ENCODE peak calls at places on chromosomes 2 and 18, in eight cellular contexts. F, J, P, L, Z, Y, O and G are unnamed samples.

GRCh38 chr2:113376935-113377445 is 60.5 kb upstream of the ZNG1B start:
- DNase-seq in F (no peak), J (no peak), P (no peak), L (no peak), Z (no peak), Y (no peak), O (no peak), G (peak)

GRCh38 chr2:218501665-218502064 is 66.5 kb downstream of the USP37 start:
- DNase-seq in F (no peak), J (no peak), P (peak), L (no peak), Z (no peak), Y (no peak), O (peak), G (no peak)

GRCh38 chr18:74625157-74625556 is 27.5 kb downstream of the ZNF407 start:
- DNase-seq in F (no peak), J (no peak), P (no peak), L (no peak), Z (no peak), Y (no peak), O (no peak), G (no peak)

GRCh38 chr2:216555274-216555673 is 56.6 kb downstream of the RPL37A start:
- DNase-seq in F (peak), J (peak), P (peak), L (no peak), Z (peak), Y (no peak), O (no peak), G (no peak)

GRCh38 chr18:26470011-26470637 is 78.2 kb downstream of the KCTD1 start:
- DNase-seq in F (no peak), J (no peak), P (no peak), L (no peak), Z (no peak), Y (no peak), O (no peak), G (peak)

GRCh38 chr2:145729993-145730770 is 1210.3 kb upstream of the ZEB2 start:
- DNase-seq in F (no peak), J (no peak), P (no peak), L (no peak), Z (no peak), Y (no peak), O (no peak), G (no peak)

GRCh38 chr2:8138923-8139667 is 542.8 kb upstream of the ID2 start:
- DNase-seq in F (peak), J (no peak), P (peak), L (no peak), Z (no peak), Y (no peak), O (no peak), G (no peak)

GRCh38 chr2:173828189-173829157 is 136.7 kb downstream of the SP3 start:
- DNase-seq in F (no peak), J (no peak), P (peak), L (no peak), Z (no peak), Y (no peak), O (no peak), G (no peak)

GRCh38 chr2:209872675-209873074 is 101.0 kb downstream of the UNC80 start:
- DNase-seq in F (no peak), J (no peak), P (no peak), L (no peak), Z (peak), Y (peak), O (no peak), G (no peak)

DNA sequence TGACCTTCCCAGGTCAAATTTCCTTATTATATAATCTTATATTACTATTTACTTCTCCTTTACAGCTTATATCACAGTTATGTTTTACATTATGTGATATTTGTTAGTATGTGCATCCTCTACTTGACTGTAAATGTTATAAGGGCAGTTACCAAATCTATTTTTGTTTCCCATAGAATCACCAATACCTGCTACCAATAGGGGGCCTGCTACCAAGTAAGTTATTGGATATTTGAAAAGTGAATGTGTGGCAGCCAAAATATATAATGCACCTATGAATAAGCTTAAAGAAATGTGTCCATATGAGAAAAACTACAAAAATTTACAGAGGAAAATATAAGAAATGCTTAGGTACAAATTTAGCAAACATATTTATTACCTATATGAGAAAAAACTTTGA is 23.9 kb upstream of the CTAGE1 start:
- DNase-seq in F (no peak), J (no peak), P (no peak), L (no peak), Z (no peak), Y (no peak), O (no peak), G (no peak)
- TF ChIP-seq CTCF in F (no peak), J (no peak), P (no peak), L (no peak), Z (no peak), Y (peak), O (no peak), G (no peak)

GRCh38 chr18:32258558-32259204 is 68.8 kb downstream of the MEP1B start:
- DNase-seq in F (no peak), J (no peak), P (no peak), L (no peak), Z (no peak), Y (no peak), O (no peak), G (no peak)
- TF ChIP-seq CTCF in F (no peak), J (no peak), P (no peak), L (no peak), Z (no peak), Y (no peak), O (no peak), G (no peak)

DNA sequence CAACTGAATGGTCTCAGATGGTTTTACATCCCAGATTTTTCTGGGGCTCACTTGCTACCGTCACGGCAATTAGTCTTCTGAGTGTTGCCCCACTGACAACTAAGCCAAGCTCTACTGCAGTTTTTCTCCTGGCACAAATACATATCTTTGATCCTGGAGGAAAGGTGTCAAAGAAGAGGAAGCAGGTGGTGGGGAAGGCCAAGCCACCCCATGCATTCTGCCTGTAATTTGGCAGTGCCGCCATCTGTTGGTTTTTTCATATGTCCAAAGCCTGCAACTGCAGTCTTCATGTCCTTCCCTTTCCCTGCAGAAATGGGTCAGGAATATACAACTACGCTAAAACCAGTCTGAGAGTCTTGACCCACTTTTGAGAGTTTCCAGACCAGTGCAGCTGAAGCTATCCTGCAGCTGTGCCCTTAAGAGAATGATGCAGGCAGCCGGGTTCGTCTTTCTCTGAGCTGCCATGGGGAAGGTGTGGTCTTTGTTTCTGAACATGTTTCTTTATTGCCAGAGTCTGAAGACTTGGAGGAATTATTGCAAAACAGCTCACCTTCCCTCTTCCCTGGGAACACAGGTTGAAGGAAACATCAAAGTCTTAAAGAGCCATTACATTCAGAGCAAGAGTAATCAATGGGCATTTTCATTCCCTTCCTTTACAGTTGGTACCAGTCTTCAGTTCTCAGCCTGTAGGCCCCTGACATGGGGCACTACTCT is 71.8 kb upstream of the ATL2 start:
- DNase-seq in F (no peak), J (no peak), P (no peak), L (no peak), Z (no peak), Y (no peak), O (no peak), G (no peak)
- TF ChIP-seq CTCF in F (no peak), J (no peak), P (no peak), L (no peak), Z (no peak), Y (no peak), O (no peak), G (no peak)

DNA sequence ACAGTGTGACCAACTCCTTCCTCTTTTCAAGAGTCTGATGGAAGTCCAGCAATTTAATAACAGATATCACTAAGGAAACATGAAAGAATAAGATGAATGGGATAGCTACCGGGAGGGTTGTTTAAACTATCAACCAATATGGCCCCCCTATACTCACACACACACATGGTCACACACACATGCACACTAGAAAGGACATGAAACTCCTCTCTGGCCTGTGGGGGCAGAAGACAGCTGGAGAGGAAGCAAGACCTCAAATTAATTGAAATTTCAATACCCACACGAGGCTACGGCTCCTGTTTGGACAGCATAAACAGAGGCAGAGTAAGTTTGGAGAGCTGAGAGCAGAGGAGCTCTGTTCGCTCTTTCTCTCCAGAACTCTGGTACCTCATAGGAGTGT is 34.7 kb upstream of the REEP1 start:
- DNase-seq in F (no peak), J (no peak), P (no peak), L (no peak), Z (no peak), Y (no peak), O (no peak), G (no peak)
- TF ChIP-seq CTCF in F (no peak), J (no peak), P (no peak), L (no peak), Z (no peak), Y (no peak), O (no peak), G (no peak)

GRCh38 chr18:10670856-10671255 is 145.0 kb downstream of the NAPG start:
- DNase-seq in F (no peak), J (no peak), P (no peak), L (no peak), Z (no peak), Y (no peak), O (no peak), G (no peak)
- TF ChIP-seq CTCF in F (no peak), J (no peak), P (no peak), L (no peak), Z (no peak), Y (no peak), O (no peak), G (no peak)

DNA sequence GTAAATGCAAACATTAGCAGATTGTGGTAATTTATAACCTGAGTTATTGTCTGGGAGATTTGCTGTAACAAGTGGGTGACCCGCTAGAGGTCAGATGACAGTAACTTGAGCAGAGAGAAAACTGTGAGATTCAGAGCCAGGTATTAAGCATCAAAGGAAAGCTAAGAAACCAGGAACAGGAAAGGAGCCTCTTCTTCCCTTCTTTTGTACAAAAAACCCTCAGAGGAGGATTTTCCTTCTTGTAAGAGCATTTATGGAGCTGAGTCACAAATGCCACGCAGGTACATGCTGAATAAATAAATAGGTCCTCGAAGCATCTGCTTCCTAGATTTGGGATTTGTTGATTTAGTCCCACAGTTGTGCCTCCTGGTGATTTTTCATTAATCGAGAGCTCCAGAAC is 146.5 kb downstream of the SH3BP4 start:
- DNase-seq in F (no peak), J (no peak), P (no peak), L (no peak), Z (no peak), Y (no peak), O (no peak), G (no peak)
- TF ChIP-seq CTCF in F (no peak), J (no peak), P (no peak), L (no peak), Z (no peak), Y (no peak), O (no peak), G (no peak)

DNA sequence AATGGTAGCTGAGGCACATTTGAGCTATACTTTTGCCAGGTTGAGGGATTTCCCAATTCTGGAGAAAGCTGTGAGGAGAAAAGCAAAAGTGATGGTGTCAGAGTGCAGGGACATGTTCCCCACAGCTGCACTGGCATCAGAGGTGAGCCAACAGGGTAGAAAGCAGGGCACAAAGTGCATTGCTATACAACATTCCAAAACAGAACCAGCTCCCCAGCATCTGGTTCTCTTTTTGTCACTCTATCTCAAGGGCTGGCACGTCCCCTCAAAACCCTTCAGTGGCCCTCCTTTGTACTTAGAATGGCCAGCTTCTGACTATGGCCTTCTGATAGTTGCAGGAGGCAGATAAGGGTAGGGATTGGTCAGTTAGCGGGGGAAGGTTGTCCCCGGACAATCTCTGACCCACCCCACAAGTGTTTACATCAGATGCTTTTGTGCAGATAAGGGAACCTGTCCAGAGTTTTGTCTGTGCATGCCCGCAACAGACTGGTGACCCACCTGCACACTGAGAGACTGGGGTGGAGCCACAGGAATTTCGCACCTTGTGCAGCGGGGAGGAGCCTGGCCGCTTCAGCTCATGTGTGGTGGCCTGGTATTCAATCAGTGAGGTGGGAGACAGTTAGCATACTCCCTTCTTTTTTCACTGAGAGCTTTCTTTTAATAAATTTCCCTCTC is 31.0 kb upstream of the TMEM17 start:
- DNase-seq in F (no peak), J (no peak), P (no peak), L (no peak), Z (peak), Y (no peak), O (no peak), G (no peak)
- TF ChIP-seq CTCF in F (no peak), J (no peak), P (no peak), L (no peak), Z (no peak), Y (no peak), O (no peak), G (no peak)

GRCh38 chr2:109498906-109499305 is 114.9 kb downstream of the SEPTIN10 start:
- DNase-seq in F (no peak), J (no peak), P (no peak), L (no peak), Z (no peak), Y (no peak), O (no peak), G (no peak)

GRCh38 chr2:109500910-109501309 is 112.9 kb downstream of the SEPTIN10 start:
- DNase-seq in F (no peak), J (no peak), P (no peak), L (no peak), Z (no peak), Y (no peak), O (no peak), G (no peak)

GRCh38 chr2:109499549-109499948 is 114.2 kb downstream of the SEPTIN10 start:
- DNase-seq in F (no peak), J (no peak), P (peak), L (no peak), Z (peak), Y (no peak), O (no peak), G (no peak)

GRCh38 chr2:109497447-109497846 is 116.3 kb downstream of the SEPTIN10 start:
- DNase-seq in F (no peak), J (no peak), P (no peak), L (no peak), Z (no peak), Y (no peak), O (peak), G (no peak)

DNA sequence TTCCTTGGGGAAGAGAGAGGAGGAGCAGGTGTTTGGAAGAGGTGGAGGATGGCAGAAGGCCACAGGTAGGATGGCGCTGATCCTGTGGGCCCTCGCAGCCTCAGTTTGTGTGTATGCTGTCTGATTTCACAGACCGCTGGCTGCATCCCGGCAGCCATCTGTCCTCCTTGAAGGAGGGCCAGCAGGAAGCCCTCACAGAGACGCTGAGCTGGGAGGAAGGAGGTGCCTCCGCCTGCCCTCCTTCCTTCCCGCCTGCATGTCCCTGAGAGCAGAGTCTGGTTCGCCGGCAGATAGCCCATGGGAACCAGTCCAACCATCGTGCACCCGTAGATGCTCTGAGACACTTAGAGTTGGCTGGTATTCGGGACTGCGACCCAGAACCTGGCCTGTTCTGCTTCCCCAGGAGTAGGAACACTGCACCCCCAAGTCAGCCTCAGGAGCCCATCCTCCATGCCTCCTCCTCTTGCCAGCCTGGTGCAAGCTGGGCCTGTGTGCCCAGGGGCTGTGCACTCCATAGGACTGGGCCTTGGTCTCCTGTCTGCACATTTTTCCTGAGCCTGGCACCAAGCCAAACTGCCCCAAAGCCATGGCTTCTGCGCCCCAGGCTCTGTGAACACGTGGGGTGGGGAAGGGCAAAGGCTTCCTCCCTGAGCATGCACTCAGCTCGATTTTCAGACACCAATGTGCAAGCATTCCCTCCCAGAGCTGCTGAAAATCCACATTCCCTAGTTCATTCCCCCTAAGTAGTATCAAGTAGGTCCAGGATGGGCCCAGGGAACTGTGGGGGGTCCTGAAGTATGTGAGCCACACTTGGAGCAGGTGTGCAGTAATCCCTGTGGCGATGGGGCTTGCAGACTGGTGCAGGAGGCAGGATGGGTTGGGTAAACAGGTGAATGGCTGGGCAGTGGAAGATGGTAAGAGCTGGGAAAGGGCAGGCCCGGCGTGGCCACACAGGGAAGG is 115.6 kb downstream of the SEPTIN10 start:
- DNase-seq in F (no peak), J (no peak), P (no peak), L (no peak), Z (no peak), Y (no peak), O (no peak), G (no peak)
- TF ChIP-seq CTCF in F (no peak), J (no peak), P (no peak), L (no peak), Z (no peak), Y (no peak), O (no peak), G (no peak)